ENCODE peak calls at places on chromosomes 7 and 10, in five cellular contexts. A is HL-60; C is naive thymus-derived CD4-positive, alpha-beta T cell; W is astrocyte; O is dorsolateral prefrontal cortex. U is an unnamed sample.

GRCh38 chr7:23334482-23335056 is 35.4 kb downstream of the MALSU1 start:
- DNase-seq in A (no peak), C (no peak), W (peak; percentile 98), O (no peak), U (peak; percentile 41)

GRCh38 chr10:43901302-43901701 is 252.6 kb upstream of the ZNF32 start:
- DNase-seq in A (no peak), C (no peak), W (no peak), O (no peak), U (no peak)

GRCh38 chr7:135911091-135911490 is 66.1 kb downstream of the MTPN start:
- DNase-seq in A (no peak), C (no peak), W (no peak), O (no peak), U (no peak)

GRCh38 chr10:79458483-79458882 is 13.1 kb upstream of the ZCCHC24 start:
- DNase-seq in A (no peak), C (no peak), W (no peak), O (no peak), U (no peak)

GRCh38 chr10:55212051-55212450 is 411.0 kb upstream of the PCDH15 start:
- DNase-seq in A (no peak), C (no peak), W (no peak), O (no peak), U (no peak)

GRCh38 chr7:27198871-27199801 is 755 bp downstream of the HOXA13 start:
- DNase-seq in A (no peak), C (no peak), W (no peak), O (no peak), U (no peak)

GRCh38 chr7:140003913-140004382 is 58.8 kb downstream of the PARP12 start:
- DNase-seq in A (peak; percentile 61), C (peak; percentile 42), W (peak; percentile 26), O (no peak), U (no peak)

GRCh38 chr7:116434820-116435341 is 64.7 kb upstream of the CAV2 start:
- DNase-seq in A (no peak), C (no peak), W (peak; percentile 96), O (no peak), U (no peak)

GRCh38 chr7:35003679-35004278 is 33.5 kb downstream of the DPY19L1 start:
- DNase-seq in A (no peak), C (no peak), W (peak; percentile 90), O (no peak), U (peak; percentile 78)

GRCh38 chr7:29853072-29853471 is 46.8 kb downstream of the WIPF3 start:
- DNase-seq in A (no peak), C (no peak), W (no peak), O (no peak), U (no peak)

GRCh38 chr10:92590623-92591549 is 2.0 kb upstream of the KIF11 start:
- DNase-seq in A (peak; percentile 35), C (no peak), W (no peak), O (no peak), U (no peak)

GRCh38 chr10:122786269-122786668 is 59.4 kb downstream of the CUZD1 start:
- DNase-seq in A (no peak), C (no peak), W (peak; percentile 10), O (no peak), U (no peak)

GRCh38 chr7:65251851-65252620 is 121.6 kb upstream of the ZNF92 start:
- DNase-seq in A (peak; percentile 21), C (no peak), W (peak; percentile 55), O (peak; percentile 74), U (peak; percentile 73)

GRCh38 chr7:1228535-1229333 is 3.9 kb upstream of the UNCX start:
- DNase-seq in A (no peak), C (no peak), W (no peak), O (no peak), U (no peak)

GRCh38 chr10:62373995-62374861 is at the start of gene ZNF365:
- DNase-seq in A (peak; percentile 22), C (peak; percentile 26), W (peak; percentile 52), O (peak; percentile 87), U (peak; percentile 80)

GRCh38 chr7:135659159-135659837 is 3.0 kb upstream of the STMP1 start:
- DNase-seq in A (no peak), C (no peak), W (no peak), O (no peak), U (no peak)

GRCh38 chr7:47455872-47456185 is 126.1 kb downstream of the TNS3 start:
- DNase-seq in A (no peak), C (no peak), W (no peak), O (no peak), U (no peak)

GRCh38 chr10:126256864-126257263 is 131.4 kb downstream of the ADAM12 start:
- DNase-seq in A (no peak), C (no peak), W (no peak), O (no peak), U (no peak)

GRCh38 chr10:126264089-126265018 is 123.9 kb downstream of the ADAM12 start:
- DNase-seq in A (no peak), C (no peak), W (no peak), O (no peak), U (no peak)

GRCh38 chr10:126259883-126260282 is 128.4 kb downstream of the ADAM12 start:
- DNase-seq in A (no peak), C (no peak), W (no peak), O (no peak), U (no peak)

GRCh38 chr10:126262971-126263370 is 125.3 kb downstream of the ADAM12 start:
- DNase-seq in A (no peak), C (no peak), W (no peak), O (no peak), U (no peak)

DNA sequence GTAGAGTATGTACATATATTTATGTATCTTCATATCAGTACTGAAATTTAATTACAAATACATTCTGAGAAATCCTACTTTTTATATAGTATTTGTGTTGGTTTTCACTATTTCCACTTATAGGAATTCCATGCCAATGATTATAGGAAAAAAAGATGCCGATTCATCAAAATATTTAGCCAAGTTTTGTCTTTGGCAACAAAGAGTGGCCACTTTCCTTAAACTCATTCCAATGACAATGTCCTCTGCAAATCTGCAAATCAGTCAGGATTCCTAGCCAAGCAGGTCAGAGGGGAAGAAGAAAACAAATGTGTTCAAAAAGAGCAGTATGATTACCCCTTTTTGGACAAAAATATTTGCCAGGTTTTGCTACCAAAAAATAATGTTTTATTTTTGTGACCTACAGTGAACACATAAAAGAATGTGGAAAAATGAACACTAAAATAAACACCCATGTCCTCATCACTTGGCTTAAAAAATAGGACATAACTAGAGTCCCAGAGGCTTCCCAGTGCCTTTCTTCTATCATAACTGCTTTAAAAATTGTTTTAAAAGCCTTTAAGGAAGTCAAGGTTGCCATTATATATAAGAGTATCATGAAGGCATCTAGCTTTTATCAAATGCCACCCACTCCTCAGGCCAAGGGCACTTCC is 126.0 kb downstream of the ADAM12 start:
- DNase-seq in A (no peak), C (no peak), W (no peak), O (no peak), U (no peak)
- H3K4me3 ChIP-seq in A (no peak overlapping the region), C (no peak overlapping the region), W (no peak overlapping the region), O (no peak overlapping the region), U (no peak overlapping the region)

DNA sequence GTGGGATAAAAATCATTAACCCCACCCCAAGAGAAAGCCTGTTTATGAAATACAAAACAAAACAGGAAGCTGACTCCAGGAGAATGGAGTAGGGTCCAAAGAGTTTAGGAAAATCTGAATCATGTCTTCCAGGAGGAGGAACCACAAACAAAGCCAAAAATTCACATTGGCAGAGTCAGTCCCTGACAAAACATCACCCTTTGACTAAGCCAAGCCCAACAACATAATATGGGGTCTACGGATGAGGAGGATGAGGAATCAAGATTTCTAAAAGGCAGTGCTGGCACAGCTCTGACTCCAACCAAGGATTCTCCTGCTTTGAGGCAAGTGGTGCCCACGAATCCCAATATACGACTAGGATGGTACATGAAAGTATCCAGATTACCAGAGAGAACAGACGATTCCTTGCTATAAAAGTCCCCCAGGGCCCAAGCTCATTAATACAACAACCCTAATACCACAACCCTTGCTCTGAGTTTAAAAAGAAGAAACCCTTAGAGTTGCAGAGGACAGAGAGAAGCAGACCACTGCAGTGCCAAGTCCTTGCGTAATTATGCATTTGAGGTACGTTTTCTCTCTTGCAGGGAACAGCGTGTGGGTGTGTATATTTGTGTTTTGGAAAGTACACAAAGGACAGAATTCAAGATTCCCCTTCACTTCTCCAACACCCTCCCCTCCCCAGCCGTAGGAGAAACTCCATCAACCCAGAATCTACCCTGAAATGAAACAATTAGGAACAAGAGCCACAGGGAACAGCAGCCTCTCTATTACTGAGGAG is 23.5 kb downstream of the XPNPEP1 start:
- DNase-seq in A (no peak), C (no peak), W (peak; percentile 71), O (no peak), U (no peak)
- H3K27ac ChIP-seq in A (no peak overlapping the region), C (no peak overlapping the region), W (peak overlapping the region; percentile 37), O (peak overlapping the region; percentile 59), U (peak overlapping the region; percentile 48)

GRCh38 chr10:120944586-120945125 is 93.5 kb downstream of the WDR11 start:
- DNase-seq in A (no peak), C (no peak), W (no peak), O (no peak), U (peak; percentile 58)

GRCh38 chr10:120943542-120943941 is 92.4 kb downstream of the WDR11 start:
- DNase-seq in A (no peak), C (no peak), W (no peak), O (no peak), U (no peak)

GRCh38 chr10:120945182-120945581 is 94.0 kb downstream of the WDR11 start:
- DNase-seq in A (no peak), C (no peak), W (no peak), O (no peak), U (no peak)

GRCh38 chr10:120941468-120941867 is 90.3 kb downstream of the WDR11 start:
- DNase-seq in A (peak; percentile 5), C (no peak), W (no peak), O (no peak), U (no peak)

DNA sequence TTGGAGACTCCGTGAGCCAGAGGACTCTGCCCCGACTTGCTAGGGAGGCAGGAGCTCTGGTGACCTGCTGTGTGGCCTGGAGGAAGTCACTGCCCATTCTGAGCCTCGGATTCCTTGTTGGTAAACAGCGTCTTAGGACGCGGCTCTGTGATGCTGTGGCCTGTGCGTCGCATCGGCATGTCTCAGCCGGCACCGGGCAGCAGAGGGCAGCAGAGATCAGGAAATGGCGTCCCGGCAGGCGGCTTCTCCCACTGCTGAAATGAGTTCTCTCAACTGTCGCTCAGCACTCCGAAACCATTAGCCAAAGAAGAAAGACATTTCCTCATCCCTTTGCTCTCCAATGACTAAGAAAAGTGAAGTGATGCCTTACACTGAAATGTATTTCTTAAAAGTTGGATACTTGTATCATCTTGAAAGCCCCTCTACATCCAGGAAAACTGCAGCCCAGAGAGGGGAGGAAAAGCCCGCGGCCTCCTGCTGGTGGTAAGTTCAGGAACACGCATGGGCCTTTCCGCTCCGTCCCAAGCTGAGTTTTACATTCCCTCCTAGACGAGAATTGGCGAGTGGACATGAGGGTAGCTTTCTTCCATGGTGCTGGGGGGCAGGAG is 91.7 kb downstream of the WDR11 start:
- DNase-seq in A (peak; percentile 46), C (peak; percentile 68), W (peak; percentile 34), O (peak; percentile 91), U (peak; percentile 72)
- H3K4me3 ChIP-seq in A (no peak overlapping the region), C (no peak overlapping the region), W (no peak overlapping the region), O (no peak overlapping the region), U (no peak overlapping the region)

GRCh38 chr10:110803239-110803593 is 68.5 kb upstream of the PDCD4 start:
- DNase-seq in A (no peak), C (no peak), W (no peak), O (no peak), U (no peak)

GRCh38 chr10:110802090-110802489 is 69.6 kb upstream of the PDCD4 start:
- DNase-seq in A (no peak), C (no peak), W (peak; percentile 74), O (no peak), U (no peak)

GRCh38 chr10:110805292-110805691 is 66.4 kb upstream of the PDCD4 start:
- DNase-seq in A (no peak), C (no peak), W (no peak), O (no peak), U (no peak)

GRCh38 chr10:110803830-110804338 is 67.8 kb upstream of the PDCD4 start:
- DNase-seq in A (no peak), C (peak; percentile 36), W (no peak), O (no peak), U (no peak)

GRCh38 chr10:110802551-110803238 is 69.0 kb upstream of the PDCD4 start:
- DNase-seq in A (no peak), C (peak; percentile 79), W (peak; percentile 94), O (no peak), U (no peak)
- H3K27ac ChIP-seq in A (no peak overlapping the region), C (peak overlapping the region; percentile 61), W (peak overlapping the region; percentile 21), O (no peak overlapping the region), U (peak overlapping the region; percentile 7)

U was measured in left lung.